ENCODE peak calls at places on chromosomes 16 and 17, in seven cellular contexts. One of them, this sample, is unnamed.

GRCh38 chr17:48795444-48796162 is 21.4 kb downstream of the TTLL6 start:
- DNase-seq in CD4-positive, alpha-beta T cell: no peak
- DNase-seq in PC-9: peak
- DNase-seq in colonic mucosa: peak
- DNase-seq in dorsolateral prefrontal cortex: no peak
- DNase-seq in tibial artery: no peak
- DNase-seq in kidney: no peak
- DNase-seq in this sample: no peak

GRCh38 chr17:67850991-67851631 is 25.8 kb downstream of the BPTF start:
- DNase-seq in PC-9: no peak
- DNase-seq in kidney: no peak
- DNase-seq in colonic mucosa: no peak
- DNase-seq in dorsolateral prefrontal cortex: no peak
- DNase-seq in tibial artery: no peak
- DNase-seq in CD4-positive, alpha-beta T cell: no peak
- DNase-seq in this sample: no peak

GRCh38 chr17:50147841-50148225 is 2.6 kb downstream of the PPP1R9B start:
- DNase-seq in colonic mucosa: no peak
- DNase-seq in dorsolateral prefrontal cortex: no peak
- DNase-seq in PC-9: no peak
- DNase-seq in kidney: no peak
- DNase-seq in CD4-positive, alpha-beta T cell: no peak
- DNase-seq in tibial artery: no peak
- DNase-seq in this sample: no peak

GRCh38 chr16:83935858-83936255 is 17.2 kb upstream of the OSGIN1 start:
- DNase-seq in colonic mucosa: no peak
- DNase-seq in dorsolateral prefrontal cortex: no peak
- DNase-seq in tibial artery: no peak
- DNase-seq in PC-9: no peak
- DNase-seq in CD4-positive, alpha-beta T cell: no peak
- DNase-seq in kidney: peak
- DNase-seq in this sample: no peak

GRCh38 chr16:85574672-85575475 is 38.2 kb upstream of the GSE1 start:
- DNase-seq in CD4-positive, alpha-beta T cell: no peak
- DNase-seq in colonic mucosa: no peak
- DNase-seq in kidney: no peak
- DNase-seq in PC-9: no peak
- DNase-seq in tibial artery: no peak
- DNase-seq in dorsolateral prefrontal cortex: no peak
- DNase-seq in this sample: no peak

GRCh38 chr16:68785715-68786114 is 48.6 kb downstream of the CDH1 start:
- DNase-seq in dorsolateral prefrontal cortex: no peak
- DNase-seq in colonic mucosa: no peak
- DNase-seq in CD4-positive, alpha-beta T cell: no peak
- DNase-seq in PC-9: no peak
- DNase-seq in kidney: no peak
- DNase-seq in tibial artery: no peak
- DNase-seq in this sample: no peak

GRCh38 chr16:2857451-2858244 is at the start of gene PRSS22:
- DNase-seq in PC-9: peak
- DNase-seq in colonic mucosa: peak
- DNase-seq in CD4-positive, alpha-beta T cell: no peak
- DNase-seq in tibial artery: no peak
- DNase-seq in kidney: peak
- DNase-seq in dorsolateral prefrontal cortex: no peak
- DNase-seq in this sample: no peak

GRCh38 chr16:73878616-73879015 is 418.0 kb upstream of the PSMD7 start:
- DNase-seq in colonic mucosa: no peak
- DNase-seq in kidney: no peak
- DNase-seq in dorsolateral prefrontal cortex: no peak
- DNase-seq in PC-9: peak
- DNase-seq in CD4-positive, alpha-beta T cell: no peak
- DNase-seq in tibial artery: no peak
- DNase-seq in this sample: no peak

GRCh38 chr17:77770331-77771105 is 188.0 kb upstream of the TNRC6C start:
- DNase-seq in colonic mucosa: no peak
- DNase-seq in tibial artery: no peak
- DNase-seq in PC-9: no peak
- DNase-seq in dorsolateral prefrontal cortex: no peak
- DNase-seq in CD4-positive, alpha-beta T cell: no peak
- DNase-seq in kidney: peak
- DNase-seq in this sample: no peak

GRCh38 chr17:79048826-79049755 is 25.1 kb downstream of the C1QTNF1 start:
- DNase-seq in dorsolateral prefrontal cortex: no peak
- DNase-seq in CD4-positive, alpha-beta T cell: no peak
- DNase-seq in colonic mucosa: no peak
- DNase-seq in PC-9: no peak
- DNase-seq in tibial artery: no peak
- DNase-seq in kidney: peak
- DNase-seq in this sample: no peak

GRCh38 chr16:5438591-5438990 is 341.0 kb upstream of the EEF2KMT start:
- DNase-seq in colonic mucosa: no peak
- DNase-seq in tibial artery: no peak
- DNase-seq in PC-9: no peak
- DNase-seq in CD4-positive, alpha-beta T cell: no peak
- DNase-seq in dorsolateral prefrontal cortex: no peak
- DNase-seq in kidney: no peak
- DNase-seq in this sample: no peak

GRCh38 chr16:56709686-56710040 is 20.3 kb upstream of the NUP93 start:
- DNase-seq in tibial artery: no peak
- DNase-seq in dorsolateral prefrontal cortex: no peak
- DNase-seq in PC-9: no peak
- DNase-seq in colonic mucosa: no peak
- DNase-seq in kidney: no peak
- DNase-seq in CD4-positive, alpha-beta T cell: no peak
- DNase-seq in this sample: no peak

GRCh38 chr17:81428121-81428515 is 32.9 kb downstream of the BAHCC1 start:
- DNase-seq in tibial artery: no peak
- DNase-seq in CD4-positive, alpha-beta T cell: no peak
- DNase-seq in colonic mucosa: no peak
- DNase-seq in kidney: no peak
- DNase-seq in dorsolateral prefrontal cortex: peak
- DNase-seq in PC-9: no peak
- DNase-seq in this sample: no peak

GRCh38 chr16:50288920-50289319 is 22.6 kb downstream of the ADCY7 start:
- DNase-seq in dorsolateral prefrontal cortex: no peak
- DNase-seq in PC-9: no peak
- DNase-seq in kidney: no peak
- DNase-seq in tibial artery: no peak
- DNase-seq in colonic mucosa: no peak
- DNase-seq in CD4-positive, alpha-beta T cell: no peak
- DNase-seq in this sample: no peak

GRCh38 chr17:31550389-31551056 is 159.0 kb downstream of the RAB11FIP4 start:
- DNase-seq in kidney: no peak
- DNase-seq in CD4-positive, alpha-beta T cell: no peak
- DNase-seq in colonic mucosa: peak
- DNase-seq in PC-9: no peak
- DNase-seq in tibial artery: no peak
- DNase-seq in dorsolateral prefrontal cortex: no peak
- DNase-seq in this sample: no peak

GRCh38 chr17:48544356-48545021 is 420 bp downstream of the HOXB2 start:
- DNase-seq in dorsolateral prefrontal cortex: no peak
- DNase-seq in kidney: peak
- DNase-seq in PC-9: no peak
- DNase-seq in colonic mucosa: peak
- DNase-seq in tibial artery: peak
- DNase-seq in CD4-positive, alpha-beta T cell: no peak
- DNase-seq in this sample: peak

GRCh38 chr17:36869856-36870617 is 67.2 kb upstream of the LHX1 start:
- DNase-seq in CD4-positive, alpha-beta T cell: no peak
- DNase-seq in tibial artery: no peak
- DNase-seq in colonic mucosa: no peak
- DNase-seq in dorsolateral prefrontal cortex: no peak
- DNase-seq in PC-9: peak
- DNase-seq in kidney: no peak
- DNase-seq in this sample: no peak
- TF ChIP-seq CTCF in CD4-positive, alpha-beta T cell: no peak
- TF ChIP-seq CTCF in tibial artery: no peak
- TF ChIP-seq CTCF in colonic mucosa: no peak
- TF ChIP-seq CTCF in dorsolateral prefrontal cortex: no peak
- TF ChIP-seq CTCF in PC-9: no peak
- TF ChIP-seq CTCF in kidney: no peak
- TF ChIP-seq CTCF in this sample: no peak

GRCh38 chr17:56699186-56699895 is 105.8 kb downstream of the NOG start:
- DNase-seq in dorsolateral prefrontal cortex: no peak
- DNase-seq in CD4-positive, alpha-beta T cell: no peak
- DNase-seq in colonic mucosa: peak
- DNase-seq in PC-9: peak
- DNase-seq in kidney: peak
- DNase-seq in tibial artery: peak
- DNase-seq in this sample: no peak
- H3K27ac ChIP-seq in dorsolateral prefrontal cortex: no peak
- H3K27ac ChIP-seq in CD4-positive, alpha-beta T cell: no peak
- H3K27ac ChIP-seq in colonic mucosa: no peak
- H3K27ac ChIP-seq in PC-9: peak
- H3K27ac ChIP-seq in kidney: no peak
- H3K27ac ChIP-seq in tibial artery: no peak
- H3K27ac ChIP-seq in this sample: no peak

GRCh38 chr17:44205962-44206824 is 6.5 kb upstream of the ATXN7L3 start:
- DNase-seq in tibial artery: no peak
- DNase-seq in dorsolateral prefrontal cortex: no peak
- DNase-seq in colonic mucosa: no peak
- DNase-seq in CD4-positive, alpha-beta T cell: no peak
- DNase-seq in kidney: no peak
- DNase-seq in PC-9: no peak
- DNase-seq in this sample: no peak
- TF ChIP-seq CTCF in tibial artery: no peak
- TF ChIP-seq CTCF in dorsolateral prefrontal cortex: no peak
- TF ChIP-seq CTCF in colonic mucosa: no peak
- TF ChIP-seq CTCF in CD4-positive, alpha-beta T cell: peak
- TF ChIP-seq CTCF in kidney: no peak
- TF ChIP-seq CTCF in PC-9: no peak
- TF ChIP-seq CTCF in this sample: no peak

DNA sequence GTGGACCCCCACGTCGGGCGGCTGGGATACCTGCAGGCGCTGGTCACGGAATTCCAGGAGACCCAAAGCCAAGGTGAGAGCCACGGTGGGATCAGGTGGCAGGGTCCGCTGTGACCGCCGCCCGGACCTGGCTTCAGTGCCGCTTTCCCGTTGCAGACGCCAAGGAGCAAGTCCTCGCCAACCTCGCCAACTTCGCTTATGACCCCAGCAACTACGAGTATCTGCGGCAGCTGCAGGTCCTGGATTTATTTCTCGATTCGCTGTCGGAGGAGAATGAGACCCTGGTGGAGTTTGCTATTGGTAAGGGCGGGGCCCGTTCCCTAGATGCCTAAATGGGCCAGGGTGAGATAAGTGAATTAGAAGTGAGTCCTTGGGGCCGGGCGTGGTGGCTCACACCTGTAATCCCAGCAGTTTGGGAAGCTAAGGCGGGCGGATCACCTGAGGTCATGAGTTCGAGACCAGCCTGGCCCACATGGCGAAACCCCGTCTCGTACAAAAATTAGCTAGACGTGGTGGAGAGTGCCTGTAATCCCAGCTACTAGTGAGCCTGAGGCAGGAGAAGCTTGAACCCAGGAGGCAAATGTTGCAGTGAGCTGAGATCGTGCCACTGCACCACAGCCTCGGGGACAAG is 653 bp downstream of the ARMC7 start:
- DNase-seq in dorsolateral prefrontal cortex: no peak
- DNase-seq in PC-9: peak
- DNase-seq in tibial artery: no peak
- DNase-seq in colonic mucosa: peak
- DNase-seq in CD4-positive, alpha-beta T cell: no peak
- DNase-seq in kidney: peak
- DNase-seq in this sample: no peak
- H3K27ac ChIP-seq in dorsolateral prefrontal cortex: peak
- H3K27ac ChIP-seq in PC-9: peak
- H3K27ac ChIP-seq in tibial artery: peak
- H3K27ac ChIP-seq in colonic mucosa: peak
- H3K27ac ChIP-seq in CD4-positive, alpha-beta T cell: no peak
- H3K27ac ChIP-seq in kidney: no peak
- H3K27ac ChIP-seq in this sample: peak